ENCODE peak calls at places on chromosomes 2 and 18, in seven cellular contexts. G is transverse colon, Q is fibroblast of lung, C is mammary epithelial cell, W is body of pancreas, R is upper lobe of right lung, P is PC-9. T is an unnamed sample. For H3K27me3, the result is how much of the 10 kb centered on the place peaks cover.

GRCh38 chr2:27408601-27409320 is 630 bp downstream of the PPM1G start:
- DNase-seq in R (no peak), C (peak), W (no peak), Q (no peak), G (peak), P (no peak), T (no peak)

GRCh38 chr2:63765117-63765516 is 76.6 kb upstream of the UGP2 start:
- DNase-seq in Q (no peak), G (peak), C (no peak), P (no peak), R (no peak), W (no peak), T (no peak)

GRCh38 chr2:101188683-101189405 is 37.7 kb upstream of the TBC1D8 start:
- DNase-seq in P (no peak), Q (peak), C (no peak), G (peak), R (no peak), W (peak), T (no peak)

GRCh38 chr2:207091175-207091574 is 74.6 kb downstream of the KLF7 start:
- DNase-seq in Q (no peak), P (no peak), R (no peak), G (no peak), W (no peak), C (no peak), T (no peak)

GRCh38 chr2:66534461-66534860 is 99.5 kb downstream of the MEIS1 start:
- DNase-seq in W (no peak), G (no peak), R (no peak), Q (no peak), P (no peak), C (no peak), T (no peak)

GRCh38 chr2:215952860-215953637 is 60.3 kb downstream of the MREG start:
- DNase-seq in G (no peak), R (no peak), Q (no peak), C (no peak), P (no peak), W (no peak), T (no peak)

GRCh38 chr2:157466764-157467163 is 22.9 kb upstream of the CYTIP start:
- DNase-seq in P (no peak), G (no peak), Q (no peak), R (no peak), W (no peak), C (no peak), T (no peak)

GRCh38 chr2:25000503-25001328 is 29.0 kb upstream of the DNAJC27 start:
- DNase-seq in Q (no peak), C (peak), P (no peak), R (no peak), G (no peak), W (no peak), T (no peak)

GRCh38 chr2:70751881-70752280 is 16.1 kb downstream of the ADD2 start:
- DNase-seq in W (no peak), Q (no peak), R (no peak), P (no peak), G (no peak), C (no peak), T (no peak)

GRCh38 chr18:3305354-3305762 is 43.4 kb downstream of the MYL12B start:
- DNase-seq in C (peak), G (no peak), R (no peak), P (no peak), W (no peak), Q (peak), T (no peak)

GRCh38 chr2:10196275-10196892 is 73.8 kb downstream of the RRM2 start:
- DNase-seq in P (no peak), Q (peak), G (peak), C (no peak), W (no peak), R (no peak), T (no peak)
- TF ChIP-seq CTCF in P (no peak), Q (no peak), G (no peak), C (no peak), W (no peak), R (no peak), T (no peak)

GRCh38 chr2:180370476-180371205 is 363.5 kb upstream of the CWC22 start:
- DNase-seq in C (no peak), Q (no peak), G (no peak), P (no peak), W (no peak), R (no peak), T (no peak)
- H3K27ac ChIP-seq in C (no peak), Q (no peak), G (no peak), P (no peak), W (no peak), R (no peak), T (no peak)

GRCh38 chr2:86562485-86562890 is 755 bp downstream of the CHMP3 start:
- DNase-seq in Q (no peak), W (no peak), C (peak), G (no peak), R (no peak), P (no peak), T (no peak)

GRCh38 chr2:86566158-86566827 is 3.0 kb upstream of the CHMP3 start:
- DNase-seq in G (no peak), R (no peak), W (peak), Q (no peak), C (no peak), P (no peak), T (no peak)

GRCh38 chr2:86563650-86564061 is 413 bp upstream of the CHMP3 start:
- DNase-seq in Q (no peak), W (no peak), P (no peak), G (no peak), R (no peak), C (no peak), T (no peak)

GRCh38 chr2:86566828-86567205 is 3.6 kb upstream of the CHMP3 start:
- DNase-seq in C (no peak), G (no peak), R (no peak), W (no peak), Q (no peak), P (no peak), T (no peak)

DNA sequence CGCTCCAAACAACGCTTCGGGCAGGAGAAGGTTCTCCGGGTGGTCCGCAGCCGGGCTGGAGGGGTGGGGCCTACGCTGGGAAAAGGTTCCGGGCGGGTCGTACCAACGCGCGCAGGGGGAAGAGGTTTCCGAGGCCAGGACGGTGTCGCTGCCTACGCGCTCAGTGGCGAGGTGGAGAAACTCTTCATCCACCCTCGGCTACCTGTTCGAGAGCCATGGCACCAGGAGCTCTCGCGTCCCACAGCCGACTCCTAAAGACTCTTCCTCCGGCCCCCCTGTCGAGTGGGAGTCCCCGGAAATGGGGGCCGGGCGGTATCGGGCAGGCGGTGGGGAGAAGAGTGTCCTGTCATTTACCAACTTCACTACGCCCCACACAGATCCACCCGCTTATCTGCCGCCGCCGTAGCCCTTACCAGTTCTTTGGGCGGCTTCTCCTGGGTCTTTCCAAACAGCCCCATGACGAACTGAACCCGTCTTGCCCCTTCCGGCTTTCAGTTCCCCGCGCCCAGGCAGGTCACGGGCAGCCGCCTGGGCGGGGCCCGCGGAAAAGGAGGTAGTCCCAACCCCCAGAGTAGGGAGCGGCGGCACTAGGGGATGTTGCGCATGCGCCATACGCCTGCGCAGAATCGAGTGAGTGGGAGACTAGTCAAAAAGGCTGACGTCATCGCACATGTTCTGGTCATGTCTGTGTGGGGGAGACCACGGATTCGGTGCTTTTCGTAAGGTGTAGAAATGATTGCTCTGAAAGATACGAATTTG is at the start of gene CHMP3:
- DNase-seq in G (peak), P (peak), R (peak), W (peak), Q (peak), C (peak), T (peak)
- H3K27me3 ChIP-seq in G (under half), P (under half), R (under half), W (under half), Q (under half), C (under half), T (under half)

DNA sequence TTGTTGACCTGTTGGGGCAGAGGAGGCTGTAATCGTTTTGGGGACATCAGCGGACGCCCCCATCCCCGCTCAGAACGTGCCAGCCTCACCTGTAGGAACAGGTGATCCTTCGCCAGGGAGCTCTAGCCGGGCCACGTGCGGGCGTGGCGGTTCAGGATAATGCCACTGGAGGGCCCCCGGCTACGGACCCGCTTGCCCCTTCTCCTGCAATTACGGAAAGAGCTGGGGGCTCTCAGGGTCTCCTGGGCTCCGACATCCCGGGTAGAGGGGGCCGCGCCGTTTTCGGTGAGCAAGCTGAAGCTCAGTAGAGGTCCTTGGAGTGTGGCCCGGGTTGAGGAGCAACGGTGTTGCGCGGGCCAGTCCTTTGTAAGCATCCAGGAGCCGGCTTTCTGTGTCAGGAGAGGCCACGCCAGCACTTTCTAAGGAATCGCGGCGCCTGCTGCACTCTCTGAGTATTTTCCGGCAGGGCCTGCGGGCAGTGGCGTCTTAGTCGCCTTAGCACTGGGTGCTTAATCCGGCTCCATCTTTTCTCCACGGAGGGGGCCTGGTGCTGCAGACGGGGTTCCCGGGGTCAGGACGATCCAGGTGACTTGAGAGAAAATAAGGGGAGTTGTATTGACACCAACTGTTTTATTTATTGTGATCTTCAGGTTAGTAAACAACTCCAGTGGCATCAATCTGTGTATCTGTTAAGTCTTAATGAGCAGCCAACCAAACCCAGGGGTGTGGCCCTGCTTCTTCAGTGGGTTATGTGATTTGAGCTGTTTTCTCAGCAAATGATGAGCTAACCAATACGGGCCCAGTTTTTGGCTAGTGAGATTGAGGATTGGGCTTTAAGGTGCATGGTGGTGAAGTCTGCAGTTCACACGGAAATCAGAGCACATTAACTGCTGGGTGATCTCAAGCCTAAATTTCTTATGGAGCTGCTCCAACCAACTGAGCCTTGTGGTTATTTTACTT is 1.9 kb downstream of the MTCL1 start:
- DNase-seq in P (peak), R (peak), G (no peak), Q (peak), C (peak), W (peak), T (peak)
- TF ChIP-seq CTCF in P (peak), R (no peak), G (peak), Q (peak), C (peak), W (peak), T (no peak)

GRCh38 chr2:173136614-173137013 is 61.0 kb downstream of the MAP3K20 start:
- DNase-seq in R (no peak), P (no peak), W (no peak), G (no peak), Q (no peak), C (no peak), T (no peak)
- H3K27ac ChIP-seq in R (no peak), P (no peak), W (no peak), G (no peak), Q (peak), C (peak), T (no peak)

DNA sequence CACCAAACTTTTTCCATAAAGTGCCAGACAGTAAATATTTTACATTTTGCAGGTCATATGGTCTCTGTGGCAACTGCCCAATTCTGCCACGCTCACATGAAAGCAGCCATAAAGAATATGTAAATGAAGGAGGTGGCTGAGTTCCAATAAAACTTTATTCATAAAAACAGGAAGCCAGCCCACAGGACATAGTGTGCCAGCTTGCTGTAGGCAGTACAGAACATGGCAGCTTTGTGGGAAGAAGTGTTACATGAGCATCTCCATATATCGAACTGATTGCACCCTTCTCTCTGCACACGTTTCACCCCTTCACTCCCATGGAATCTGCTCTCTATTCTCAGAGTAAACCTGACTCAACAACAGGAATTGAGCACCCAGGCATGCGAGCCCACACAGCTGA is 10.2 kb downstream of the ASB18 start:
- DNase-seq in Q (no peak), R (no peak), G (no peak), W (no peak), C (no peak), P (no peak), T (no peak)
- H3K27me3 ChIP-seq in Q (under half), R (under half), G (under half), W (under half), C (under half), P (under half), T (under half)

GRCh38 chr18:32358075-32358474 is 112.6 kb downstream of the GAREM1 start:
- DNase-seq in P (no peak), Q (no peak), W (no peak), R (no peak), G (no peak), C (no peak), T (no peak)
- TF ChIP-seq CTCF in P (no peak), Q (no peak), W (no peak), R (no peak), G (no peak), C (no peak), T (no peak)

GRCh38 chr18:62938451-62938850 is 223.1 kb downstream of the PHLPP1 start:
- DNase-seq in W (no peak), C (no peak), G (no peak), Q (no peak), P (no peak), R (no peak), T (no peak)

GRCh38 chr18:62939925-62940324 is 224.6 kb downstream of the PHLPP1 start:
- DNase-seq in W (no peak), R (no peak), C (no peak), G (no peak), Q (no peak), P (no peak), T (no peak)

GRCh38 chr18:62944454-62944853 is 229.1 kb downstream of the PHLPP1 start:
- DNase-seq in P (no peak), Q (peak), R (no peak), W (no peak), C (no peak), G (no peak), T (no peak)

GRCh38 chr18:62939433-62939832 is 224.1 kb downstream of the PHLPP1 start:
- DNase-seq in C (no peak), W (no peak), Q (no peak), G (no peak), R (no peak), P (no peak), T (no peak)

DNA sequence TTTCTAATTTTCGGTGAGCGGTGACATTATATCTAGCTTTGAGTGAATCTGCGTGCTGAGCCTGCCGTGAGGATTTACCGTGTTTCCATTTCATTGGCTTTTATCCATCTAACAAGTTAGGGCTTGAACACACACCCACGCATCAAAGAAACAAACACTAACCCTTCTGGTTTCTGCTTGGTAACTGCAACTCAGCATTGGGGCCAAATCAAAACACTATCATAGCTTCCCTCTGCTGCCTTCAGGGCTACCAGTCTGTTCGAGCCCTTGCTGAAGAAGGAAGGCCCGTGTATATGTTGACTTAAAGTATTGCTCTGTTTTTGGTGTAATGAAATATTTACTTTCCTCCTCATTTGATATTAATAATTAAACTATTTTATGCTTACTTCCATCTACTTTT is 227.2 kb downstream of the PHLPP1 start:
- DNase-seq in C (peak), G (no peak), R (no peak), Q (no peak), P (no peak), W (no peak), T (no peak)
- H3K27ac ChIP-seq in C (peak), G (no peak), R (no peak), Q (no peak), P (no peak), W (peak), T (no peak)

GRCh38 chr2:119423041-119423440 is 8.6 kb upstream of the TMEM37 start:
- DNase-seq in C (no peak), R (no peak), Q (no peak), P (no peak), W (no peak), G (no peak), T (no peak)
- H3K27me3 ChIP-seq in C (under half), R (under half), Q (under half), P (under half), W (under half), G (under half), T (under half)